ENCODE peak calls at places on chromosomes 5 and 9, in eight cellular contexts. C is sigmoid colon, J is transverse colon, A is spleen, P is vagina, T is K562, S is stomach, Q is endothelial cell of umbilical vein. F is an unnamed sample.

GRCh38 chr9:114680266-114681011 is 1.6 kb downstream of the TEX48 start:
- DNase-seq in T (no peak), A (no peak), C (no peak), J (no peak), S (no peak), Q (no peak), P (no peak), F (no peak)

GRCh38 chr9:126482361-126483044 is 131.2 kb upstream of the LMX1B start:
- DNase-seq in A (peak; percentile 74), Q (no peak), J (no peak), P (no peak), C (no peak), S (no peak), T (peak; percentile 36), F (no peak)

GRCh38 chr5:138900281-138900965 is 25.3 kb upstream of the LRRTM2 start:
- DNase-seq in A (no peak), Q (peak; percentile 89), S (no peak), T (no peak), C (no peak), P (no peak), J (no peak), F (no peak)

GRCh38 chr9:99154356-99154755 is 49.4 kb downstream of the TGFBR1 start:
- DNase-seq in P (no peak), Q (no peak), C (no peak), A (no peak), S (no peak), J (no peak), T (no peak), F (no peak)

GRCh38 chr5:165161204-165161603 is 1655.8 kb downstream of the MAT2B start:
- DNase-seq in S (no peak), Q (no peak), C (no peak), P (no peak), A (no peak), T (no peak), J (no peak), F (no peak)

GRCh38 chr9:128979111-128979510 is 31.6 kb downstream of the NUP188 start:
- DNase-seq in S (no peak), Q (no peak), A (no peak), C (no peak), P (no peak), T (no peak), J (no peak), F (no peak)

GRCh38 chr5:82793808-82794419 is 283.3 kb downstream of the TMEM167A start:
- DNase-seq in C (no peak), A (no peak), T (peak; percentile 48), S (peak; percentile 29), J (peak; percentile 35), Q (peak; percentile 53), P (no peak), F (no peak)

GRCh38 chr5:143471041-143471509 is 67.6 kb upstream of the NR3C1 start:
- DNase-seq in T (no peak), C (no peak), J (no peak), Q (no peak), S (no peak), P (no peak), A (no peak), F (no peak)

GRCh38 chr9:72998363-72998762 is 45.5 kb upstream of the ALDH1A1 start:
- DNase-seq in T (no peak), A (no peak), C (no peak), S (no peak), P (no peak), Q (no peak), J (no peak), F (no peak)

GRCh38 chr5:4896328-4896727 is 243.8 kb upstream of the ADAMTS16 start:
- DNase-seq in C (no peak), J (no peak), T (no peak), Q (no peak), P (no peak), A (no peak), S (no peak), F (no peak)

GRCh38 chr5:132674671-132675506 is 1.1 kb downstream of the IL4 start:
- DNase-seq in P (no peak), A (no peak), Q (peak; percentile 76), T (no peak), S (no peak), C (no peak), J (no peak), F (peak; percentile 19)

GRCh38 chr5:86447362-86447761 is 170.4 kb upstream of the COX7C start:
- DNase-seq in S (no peak), P (no peak), A (no peak), C (no peak), Q (no peak), J (no peak), T (no peak), F (no peak)

GRCh38 chr5:53425598-53426516 is 54.6 kb upstream of the FST start:
- DNase-seq in Q (no peak), S (no peak), J (peak; percentile 17), T (peak; percentile 77), P (no peak), C (no peak), A (no peak), F (no peak)
- TF ChIP-seq CTCF in Q (peak; percentile 20), S (no peak), J (peak; percentile 40), T (peak; percentile 71), P (no peak), C (no peak), A (no peak), F (no peak)

DNA sequence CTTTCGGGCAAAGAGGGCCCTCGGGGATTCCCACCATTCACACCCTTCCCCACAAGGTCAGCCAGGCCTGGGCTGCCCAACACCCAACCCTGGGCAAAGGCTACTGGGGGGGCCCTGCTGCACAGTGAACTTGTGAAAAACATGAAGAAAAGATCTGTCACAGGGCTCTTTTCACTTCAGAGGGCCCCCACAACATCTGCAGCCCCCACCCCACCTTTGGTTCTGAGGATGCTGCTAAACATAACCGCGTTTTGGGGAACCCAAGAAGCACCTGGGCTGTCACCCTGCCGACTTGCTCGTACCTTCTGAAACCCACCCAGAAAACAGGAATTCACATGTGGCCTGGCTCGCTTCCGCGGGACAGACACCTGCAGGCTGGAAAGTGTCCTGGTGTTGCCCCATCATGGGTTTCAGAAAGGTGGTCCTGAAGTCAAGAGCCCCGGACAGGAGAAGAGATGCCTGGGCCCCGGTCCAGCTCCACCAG is 29.3 kb downstream of the B4GALT1 start:
- DNase-seq in T (no peak), Q (no peak), A (peak; percentile 76), S (no peak), C (peak; percentile 50), P (no peak), J (no peak), F (no peak)
- H3K27ac ChIP-seq in T (no peak overlapping the region), Q (no peak overlapping the region), A (peak overlapping the region; percentile 83), S (no peak overlapping the region), C (no peak overlapping the region), P (no peak overlapping the region), J (no peak overlapping the region), F (no peak overlapping the region)

DNA sequence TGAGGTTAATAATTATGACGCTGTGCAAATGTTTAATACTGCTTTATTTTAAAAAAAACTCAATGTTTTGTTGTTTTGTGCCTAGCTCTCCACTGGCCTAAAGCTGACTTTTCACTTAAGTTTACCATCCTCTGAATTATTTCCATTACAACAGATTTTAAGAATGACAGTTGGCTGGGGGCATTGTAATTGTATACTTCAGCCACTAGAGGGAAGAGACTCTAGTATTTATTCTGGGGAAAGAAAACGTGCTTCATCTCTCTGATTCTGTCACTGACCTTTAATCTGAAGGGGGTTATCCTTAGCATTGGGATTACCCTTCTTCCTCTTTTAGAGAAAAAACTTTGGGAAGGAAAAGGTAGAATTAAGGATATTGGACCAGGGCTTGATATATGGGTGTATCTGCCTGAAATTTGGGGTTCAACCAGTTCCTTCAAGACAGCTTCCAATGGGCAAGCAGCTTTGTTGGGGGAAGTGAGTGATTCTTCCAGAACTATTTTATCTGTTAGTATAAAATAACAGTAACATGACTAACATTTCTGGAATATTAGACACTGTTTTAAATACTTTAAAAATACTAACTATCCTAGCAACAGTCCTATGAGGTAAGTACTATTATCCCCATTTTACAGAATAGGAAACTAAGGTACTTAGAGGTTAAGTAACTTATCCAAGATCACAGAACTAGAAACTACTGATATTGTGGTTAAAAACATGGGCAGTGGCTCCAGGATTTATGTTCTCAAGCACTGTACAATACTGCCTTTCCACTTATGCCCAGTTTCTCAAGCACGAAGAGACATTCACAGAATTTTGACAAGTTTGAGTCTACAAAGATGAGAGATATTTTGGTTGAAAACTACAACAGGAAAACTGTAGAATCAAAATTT is 208.4 kb downstream of the CD180 start:
- DNase-seq in J (no peak), T (peak; percentile 45), A (no peak), S (no peak), C (no peak), P (no peak), Q (peak; percentile 53), F (no peak)
- TF ChIP-seq POLR2AphosphoS5 in J (no peak), T (no peak), A (no peak), S (no peak), C (no peak), P (no peak), Q (no peak), F (no peak)

GRCh38 chr5:54897001-54897400 is 88.4 kb downstream of the ESM1 start:
- DNase-seq in A (no peak), T (no peak), Q (no peak), S (no peak), J (no peak), P (no peak), C (no peak), F (no peak)

GRCh38 chr5:54900906-54901725 is 84.3 kb downstream of the ESM1 start:
- DNase-seq in Q (no peak), P (no peak), J (peak; percentile 21), C (peak; percentile 89), A (no peak), S (peak; percentile 43), T (no peak), F (no peak)

GRCh38 chr5:54894957-54895815 is 90.2 kb downstream of the ESM1 start:
- DNase-seq in T (no peak), P (no peak), A (no peak), C (no peak), S (no peak), J (no peak), Q (no peak), F (no peak)

GRCh38 chr5:54895816-54896341 is 89.5 kb downstream of the ESM1 start:
- DNase-seq in Q (peak; percentile 40), S (peak; percentile 50), A (no peak), J (no peak), T (no peak), P (no peak), C (no peak), F (peak; percentile 31)
- TF ChIP-seq CTCF in Q (peak; percentile 7), S (peak; percentile 58), A (peak; percentile 32), J (peak; percentile 9), T (peak; percentile 58), P (peak; percentile 11), C (peak; percentile 12), F (no peak)

GRCh38 chr9:134139081-134139480 is 3.2 kb downstream of the WDR5 start:
- DNase-seq in P (no peak), C (no peak), A (no peak), S (no peak), T (no peak), Q (no peak), J (no peak), F (no peak)

GRCh38 chr9:134136117-134136996 is 475 bp downstream of the WDR5 start:
- DNase-seq in T (peak; percentile 93), S (no peak), J (peak; percentile 24), Q (peak; percentile 24), A (no peak), P (no peak), C (no peak), F (no peak)

GRCh38 chr9:134135343-134136116 is at the start of gene WDR5:
- DNase-seq in Q (peak; percentile 81), C (peak; percentile 96), T (peak; percentile 99), J (peak; percentile 93), A (peak; percentile 97), S (peak; percentile 93), P (no peak), F (peak; percentile 92)

GRCh38 chr9:134136997-134137302 is 1.1 kb downstream of the WDR5 start:
- DNase-seq in C (no peak), J (no peak), Q (no peak), A (no peak), S (no peak), P (no peak), T (no peak), F (no peak)

GRCh38 chr9:134138292-134138691 is 2.4 kb downstream of the WDR5 start:
- DNase-seq in A (no peak), S (peak; percentile 38), C (no peak), T (no peak), Q (no peak), J (peak; percentile 35), P (no peak), F (no peak)
- H3K27ac ChIP-seq in A (no peak overlapping the region), S (no peak overlapping the region), C (no peak overlapping the region), T (no peak overlapping the region), Q (no peak overlapping the region), J (peak overlapping the region; percentile 30), P (no peak overlapping the region), F (no peak overlapping the region)